ENCODE peak calls at places on chromosome 9, in seven cellular contexts. A is H1, G is upper lobe of right lung, X is pancreas, P is breast epithelium, I is IMR-90, E is heart left ventricle. H is an unnamed sample.

GRCh38 chr9:35035851-35036701 is 36.3 kb downstream of the VCP start:
- DNase-seq in A (peak), G (peak), X (no peak), P (no peak), I (peak), E (peak), H (peak)

GRCh38 chr9:33718987-33719386 is 76.4 kb upstream of the PRSS3 start:
- DNase-seq in A (no peak), G (peak), X (no peak), P (no peak), I (peak), E (peak), H (peak)

GRCh38 chr9:104907278-104907951 is 20.5 kb downstream of the ABCA1 start:
- DNase-seq in A (no peak), G (no peak), X (no peak), P (no peak), I (peak), E (peak), H (peak)

GRCh38 chr9:91306261-91306660 is 55.5 kb downstream of the AUH start:
- DNase-seq in A (no peak), G (no peak), X (no peak), P (no peak), I (no peak), E (no peak), H (no peak)

GRCh38 chr9:124054671-124055212 is 43.2 kb downstream of the LHX2 start:
- DNase-seq in A (no peak), G (peak), X (no peak), P (no peak), I (peak), E (no peak), H (peak)

GRCh38 chr9:29648132-29648531 is 2074.9 kb upstream of the C9orf72 start:
- DNase-seq in A (no peak), G (no peak), X (no peak), P (no peak), I (no peak), E (no peak), H (no peak)

GRCh38 chr9:137774775-137775386 is 102.7 kb upstream of the CACNA1B start:
- DNase-seq in A (no peak), G (no peak), X (no peak), P (no peak), I (no peak), E (no peak), H (no peak)

GRCh38 chr9:19513671-19514275 is 105.0 kb downstream of the ACER2 start:
- DNase-seq in A (no peak), G (no peak), X (no peak), P (no peak), I (no peak), E (no peak), H (peak)

GRCh38 chr9:123350590-123351310 is 5.2 kb upstream of the CRB2 start:
- DNase-seq in A (no peak), G (no peak), X (no peak), P (no peak), I (no peak), E (no peak), H (no peak)

GRCh38 chr9:22342489-22343217 is 104.0 kb upstream of the DMRTA1 start:
- DNase-seq in A (no peak), G (no peak), X (no peak), P (no peak), I (peak), E (no peak), H (peak)

GRCh38 chr9:98333703-98334582 is 78.5 kb upstream of the TBC1D2 start:
- DNase-seq in A (no peak), G (no peak), X (no peak), P (no peak), I (peak), E (no peak), H (peak)

GRCh38 chr9:105681724-105682123 is 12.6 kb upstream of the TMEM38B start:
- DNase-seq in A (no peak), G (no peak), X (no peak), P (no peak), I (peak), E (no peak), H (peak)

DNA sequence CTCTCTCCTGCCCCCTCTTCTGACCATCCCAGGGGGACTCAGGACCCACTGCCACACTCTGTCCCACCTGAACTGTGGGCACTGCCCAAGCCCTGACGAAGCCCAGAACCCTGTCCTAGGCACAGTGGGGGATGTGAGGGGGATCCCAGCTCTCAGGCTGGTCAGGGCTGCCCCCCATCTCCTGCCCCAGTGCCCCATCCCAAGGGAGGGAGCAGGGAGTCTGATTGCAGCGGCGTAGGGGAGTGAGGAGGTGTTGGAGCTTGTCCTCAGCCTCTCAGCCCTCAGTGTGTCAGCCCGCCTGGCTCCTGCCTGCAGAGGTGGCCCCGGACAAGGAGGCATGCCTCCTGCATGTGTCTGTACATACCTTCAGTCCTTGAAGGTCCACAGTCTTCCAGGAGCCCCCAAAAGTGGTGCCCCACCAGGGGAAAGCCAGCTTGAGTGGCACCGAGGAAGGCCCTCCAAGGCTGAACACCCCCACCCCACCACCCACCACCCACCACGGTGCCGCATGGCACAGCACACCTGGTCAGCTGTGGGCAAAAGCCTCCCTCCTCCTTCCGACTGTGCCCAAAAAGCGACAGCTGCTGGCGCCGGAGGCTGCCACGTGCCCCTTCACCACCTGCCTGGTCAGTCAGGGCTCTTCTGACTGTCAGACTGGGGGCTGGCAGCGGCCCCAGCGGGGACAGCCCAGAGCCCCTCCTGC is 930 bp downstream of the SARDH start:
- DNase-seq in A (no peak), G (peak), X (peak), P (no peak), I (no peak), E (no peak), H (no peak)
- H3K4me3 ChIP-seq in A (peak), G (peak), X (peak), P (peak), I (no peak), E (peak), H (peak)

GRCh38 chr9:120878188-120879130 is 1.5 kb upstream of the PHF19 start:
- DNase-seq in A (no peak), G (no peak), X (no peak), P (no peak), I (no peak), E (no peak), H (no peak)

GRCh38 chr9:120876842-120877240 is at the start of gene PHF19:
- DNase-seq in A (no peak), G (peak), X (no peak), P (no peak), I (no peak), E (peak), H (peak)

GRCh38 chr9:120875954-120876841 is 790 bp downstream of the PHF19 start:
- DNase-seq in A (peak), G (peak), X (peak), P (peak), I (peak), E (peak), H (peak)

GRCh38 chr9:120875643-120875953 is 1.4 kb downstream of the PHF19 start:
- DNase-seq in A (no peak), G (no peak), X (no peak), P (no peak), I (no peak), E (no peak), H (no peak)

GRCh38 chr9:120877276-120878034 is 467 bp upstream of the PHF19 start:
- DNase-seq in A (no peak), G (peak), X (peak), P (no peak), I (peak), E (peak), H (peak)
- TF ChIP-seq CTCF in A (no peak), G (no peak), X (no peak), P (no peak), I (peak), E (peak), H (no peak)

DNA sequence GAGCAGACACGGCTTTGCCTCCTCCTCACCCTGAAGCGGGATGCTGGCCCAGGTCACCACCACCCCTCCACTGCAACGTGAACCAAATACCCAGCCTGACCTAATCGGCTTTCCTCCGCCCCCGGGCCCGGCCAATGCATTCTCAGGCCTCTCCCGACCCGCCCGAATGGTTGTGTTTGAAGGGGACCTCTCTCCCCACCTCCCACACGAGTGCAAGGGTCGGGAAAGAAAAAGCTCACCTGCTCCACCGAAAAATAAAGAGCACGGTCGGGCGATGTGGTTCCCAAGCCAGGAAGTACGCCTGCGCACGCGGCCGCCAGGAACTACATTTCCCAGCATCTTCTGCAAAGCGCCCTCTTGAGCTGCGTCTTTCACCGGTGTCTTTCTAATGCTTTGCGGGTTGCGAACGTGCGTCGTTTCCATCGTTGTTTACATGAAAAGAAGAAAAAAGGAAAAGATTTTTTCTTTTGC is at the start of gene ZNF883:
- DNase-seq in A (peak), G (peak), X (peak), P (no peak), I (peak), E (peak), H (peak)
- H3K4me3 ChIP-seq in A (peak), G (peak), X (peak), P (peak), I (peak), E (peak), H (peak)

GRCh38 chr9:130237071-130237470 is 28.5 kb upstream of the HMCN2 start:
- DNase-seq in A (no peak), G (no peak), X (no peak), P (no peak), I (no peak), E (no peak), H (no peak)

GRCh38 chr9:130235558-130236435 is 29.8 kb upstream of the HMCN2 start:
- DNase-seq in A (no peak), G (peak), X (peak), P (peak), I (peak), E (peak), H (peak)

GRCh38 chr9:130234340-130235260 is 31.0 kb upstream of the HMCN2 start:
- DNase-seq in A (no peak), G (no peak), X (no peak), P (no peak), I (peak), E (no peak), H (peak)

GRCh38 chr9:130237763-130238524 is 27.6 kb upstream of the HMCN2 start:
- DNase-seq in A (no peak), G (peak), X (no peak), P (no peak), I (no peak), E (no peak), H (no peak)

GRCh38 chr9:130236436-130236985 is 29.0 kb upstream of the HMCN2 start:
- DNase-seq in A (no peak), G (no peak), X (no peak), P (no peak), I (no peak), E (no peak), H (no peak)
- TF ChIP-seq CTCF in A (no peak), G (no peak), X (no peak), P (no peak), I (no peak), E (no peak), H (no peak)

DNA sequence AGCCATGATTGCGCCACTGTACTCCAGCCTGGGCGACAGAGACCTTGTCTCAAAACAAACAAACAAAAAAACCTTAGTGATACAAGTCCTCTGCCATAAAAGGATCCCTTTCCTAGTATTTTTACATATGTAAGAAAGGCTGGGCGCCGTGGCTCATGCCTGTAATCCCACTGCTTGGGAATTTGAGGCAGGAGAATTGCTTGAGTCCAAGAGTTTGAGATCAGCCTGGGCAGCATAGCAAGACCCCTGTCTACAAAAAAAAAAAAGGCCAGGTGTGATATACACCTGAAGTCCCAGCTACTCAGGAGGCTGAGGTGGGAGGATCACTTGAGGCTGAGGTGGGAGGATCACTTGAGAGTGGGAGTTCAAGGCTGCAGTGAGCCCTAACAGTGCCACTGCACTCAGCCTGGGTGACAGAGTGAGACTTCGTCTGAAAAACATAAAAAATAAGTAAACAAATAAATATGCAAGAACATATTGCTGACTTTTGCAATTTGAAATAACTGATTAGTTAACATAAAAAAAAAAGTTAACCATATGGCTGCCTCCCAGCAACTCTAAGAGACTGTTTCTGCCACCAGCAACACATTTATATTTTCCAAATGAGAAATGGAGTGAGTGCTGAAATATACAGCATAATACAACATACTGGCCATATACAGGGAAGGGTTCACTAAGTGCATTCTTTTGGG is 6.9 kb downstream of the ZNF367 start:
- DNase-seq in A (no peak), G (no peak), X (no peak), P (no peak), I (no peak), E (no peak), H (no peak)
- H3K4me3 ChIP-seq in A (no peak), G (no peak), X (no peak), P (no peak), I (no peak), E (no peak), H (no peak)

DNA sequence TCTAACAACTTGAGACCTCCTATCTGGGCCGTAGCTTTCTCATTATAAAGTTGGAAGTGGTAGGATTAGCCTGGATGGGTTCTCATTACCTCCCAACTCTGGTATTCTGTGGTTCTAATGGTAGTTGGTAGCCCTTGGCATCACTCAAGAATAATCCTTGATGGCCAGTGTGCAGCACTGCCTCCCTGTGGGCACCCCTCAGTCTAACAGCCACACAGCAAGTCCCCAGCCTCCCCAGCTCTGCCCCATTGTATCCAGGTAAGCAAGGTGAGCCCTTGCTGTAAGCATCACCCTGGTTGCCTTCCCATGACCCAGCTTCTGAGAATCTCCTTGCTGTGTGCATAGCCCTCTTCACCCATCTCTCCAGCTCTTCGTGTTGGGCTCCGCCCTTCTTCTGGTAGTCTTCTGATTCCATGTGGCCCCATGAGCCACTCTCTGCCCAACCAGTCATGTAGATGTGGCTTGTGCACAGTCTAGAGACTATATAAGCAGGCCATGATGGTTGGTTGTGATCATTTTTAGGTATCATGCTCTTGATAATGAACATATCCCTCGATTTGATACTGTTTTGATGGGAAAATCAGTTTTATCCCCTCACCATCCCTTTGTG is 57.6 kb upstream of the GRHPR start:
- DNase-seq in A (no peak), G (no peak), X (no peak), P (no peak), I (no peak), E (no peak), H (no peak)
- TF ChIP-seq CTCF in A (peak), G (no peak), X (no peak), P (no peak), I (peak), E (no peak), H (peak)

GRCh38 chr9:126750941-126751725 is 53.7 kb upstream of the ZBTB43 start:
- DNase-seq in A (no peak), G (no peak), X (no peak), P (no peak), I (no peak), E (no peak), H (no peak)
- H3K4me3 ChIP-seq in A (no peak), G (no peak), X (no peak), P (no peak), I (no peak), E (no peak), H (no peak)

H was measured in fibroblast of pulmonary artery.